ENCODE peak calls at places on chromosomes 3 and 15, in seven cellular contexts. I is activated CD4-positive, alpha-beta T cell treated with anti-CD3 and anti-CD28 coated beads, Interleukin-2, amount 50 U/mL, for 1 hour; O is KBM-7; Z is uterus; C is hypothalamus; M is GM13976; T is amniotic stem cell. P is an unnamed sample.

GRCh38 chr15:77992356-77993222 is 84.9 kb downstream of the TBC1D2B start:
- DNase-seq in T (no peak), C (no peak), Z (no peak), O (no peak), I (no peak), M (peak; percentile 16), P (no peak)

GRCh38 chr3:194485876-194486539 is 794 bp downstream of the ATP13A3 start:
- DNase-seq in C (no peak), Z (peak; percentile 40), T (no peak), O (peak; percentile 39), I (peak; percentile 52), M (peak; percentile 45), P (peak; percentile 34)

GRCh38 chr15:83206387-83206970 is 1.1 kb downstream of the HDGFL3 start:
- DNase-seq in O (peak; percentile 62), C (no peak), T (no peak), I (no peak), Z (no peak), M (peak; percentile 22), P (peak; percentile 35)

GRCh38 chr3:72892081-72892763 is 4.4 kb downstream of the GXYLT2 start:
- DNase-seq in Z (peak; percentile 70), I (no peak), C (peak; percentile 79), O (peak; percentile 39), T (no peak), M (no peak), P (no peak)

GRCh38 chr3:171654809-171655208 is 155.5 kb downstream of the PLD1 start:
- DNase-seq in Z (peak; percentile 57), M (no peak), O (no peak), T (no peak), C (peak; percentile 18), I (no peak), P (no peak)

GRCh38 chr15:78628227-78628626 is 7.4 kb upstream of the CHRNA3 start:
- DNase-seq in I (no peak), T (no peak), C (no peak), O (no peak), M (no peak), Z (no peak), P (no peak)

GRCh38 chr3:65638301-65638700 is 400.4 kb downstream of the MAGI1 start:
- DNase-seq in O (no peak), M (no peak), T (no peak), C (no peak), Z (no peak), I (no peak), P (no peak)

GRCh38 chr3:171195686-171196085 is 169.2 kb upstream of the SLC2A2 start:
- DNase-seq in Z (no peak), I (no peak), O (no peak), T (no peak), C (no peak), M (no peak), P (no peak)

GRCh38 chr15:44545934-44546802 is 9.2 kb downstream of the EIF3J start:
- DNase-seq in O (no peak), T (peak; percentile 11), C (no peak), Z (no peak), I (no peak), M (peak; percentile 50), P (peak; percentile 52)

GRCh38 chr3:128503164-128503651 is 10.2 kb upstream of the GATA2 start:
- DNase-seq in Z (no peak), T (no peak), O (peak; percentile 12), I (no peak), M (no peak), C (no peak), P (peak; percentile 68)

GRCh38 chr3:139441656-139442055 is 34.7 kb downstream of the RBP2 start:
- DNase-seq in M (no peak), C (no peak), T (no peak), Z (no peak), O (no peak), I (no peak), P (no peak)

GRCh38 chr3:93969997-93970396 is 3.7 kb downstream of the PROS1 start:
- DNase-seq in Z (no peak), T (no peak), C (no peak), O (no peak), M (no peak), I (no peak), P (no peak)

GRCh38 chr3:175240928-175241327 is 381.8 kb downstream of the NAALADL2 start:
- DNase-seq in T (no peak), O (no peak), I (no peak), Z (no peak), C (no peak), M (no peak), P (no peak)

GRCh38 chr3:13022348-13023250 is 50.6 kb downstream of the IQSEC1 start:
- DNase-seq in Z (peak; percentile 76), I (no peak), T (peak; percentile 30), C (peak; percentile 64), M (peak; percentile 75), O (no peak), P (peak; percentile 62)

GRCh38 chr3:99902091-99902490 is 84.4 kb downstream of the CMSS1 start:
- DNase-seq in I (no peak), O (no peak), M (no peak), C (no peak), T (no peak), Z (no peak), P (no peak)

GRCh38 chr15:73232771-73233170 is 136.0 kb downstream of the HCN4 start:
- DNase-seq in I (no peak), M (no peak), T (no peak), C (no peak), O (no peak), Z (no peak), P (no peak)

GRCh38 chr3:48845170-48845569 is 2.5 kb downstream of the PRKAR2A start:
- DNase-seq in M (no peak), T (no peak), O (no peak), C (no peak), I (no peak), Z (no peak), P (no peak)

GRCh38 chr3:125431912-125432587 is 56.9 kb upstream of the ZNF148 start:
- DNase-seq in T (peak; percentile 1), O (no peak), C (no peak), Z (no peak), M (no peak), I (no peak), P (no peak)

GRCh38 chr15:57746752-57747151 is 40.2 kb downstream of the POLR2M start:
- DNase-seq in C (no peak), M (no peak), O (no peak), T (no peak), I (no peak), Z (no peak), P (no peak)

GRCh38 chr3:37944243-37944955 is 46.2 kb upstream of the VILL start:
- DNase-seq in O (peak; percentile 37), T (no peak), M (no peak), C (no peak), I (no peak), Z (no peak), P (no peak)

GRCh38 chr3:16509721-16510619 is 3.5 kb downstream of the RFTN1 start:
- DNase-seq in T (no peak), O (no peak), Z (no peak), C (no peak), M (peak; percentile 43), I (no peak), P (no peak)

GRCh38 chr3:174247671-174248070 is 611.5 kb upstream of the NAALADL2 start:
- DNase-seq in M (no peak), I (no peak), O (no peak), Z (no peak), T (no peak), C (no peak), P (no peak)

GRCh38 chr3:15470804-15471203 is 43.4 kb downstream of the EAF1 start:
- DNase-seq in I (no peak), Z (no peak), O (no peak), M (no peak), T (no peak), C (no peak), P (no peak)

GRCh38 chr3:190261015-190261414 is 61.2 kb downstream of the CLDN1 start:
- DNase-seq in C (no peak), T (no peak), I (no peak), O (no peak), Z (no peak), M (no peak), P (no peak)

GRCh38 chr3:117011687-117012250 is 302.2 kb downstream of the TUSC7 start:
- DNase-seq in I (no peak), T (no peak), C (no peak), M (no peak), O (peak; percentile 8), Z (no peak), P (no peak)

GRCh38 chr15:93035092-93035915 is 53.7 kb downstream of the RGMA start:
- DNase-seq in O (no peak), Z (no peak), T (no peak), M (no peak), I (no peak), C (no peak), P (no peak)

GRCh38 chr3:15491143-15491542 is 30.4 kb downstream of the COLQ start:
- DNase-seq in M (peak; percentile 60), T (no peak), Z (no peak), O (no peak), I (no peak), C (no peak), P (no peak)

GRCh38 chr15:45399381-45400212 is 21.3 kb upstream of the GATM start:
- DNase-seq in Z (no peak), M (no peak), C (no peak), O (peak; percentile 55), T (peak; percentile 50), I (no peak), P (peak; percentile 81)

GRCh38 chr3:182644800-182645433 is 148.4 kb upstream of the ATP11B start:
- DNase-seq in T (no peak), O (no peak), C (no peak), Z (no peak), M (no peak), I (no peak), P (no peak)

P was measured in GM23338.